ENCODE peak calls at places on chromosomes 16 and 17, in five cellular contexts. O is left ventricle myocardium inferior, K is colonic mucosa, P is neuronal stem cell, V is DND-41. J is an unnamed sample. For H3K4me1, the result is how much of the 10 kb centered on the place peaks cover.

GRCh38 chr16:84687715-84688114 is 12.1 kb upstream of the USP10 start:
- DNase-seq in O (no peak), K (no peak), P (no peak), V (no peak), J (no peak)

GRCh38 chr17:37465058-37465616 is 24.6 kb upstream of the DUSP14 start:
- DNase-seq in O (no peak), K (no peak), P (no peak), V (no peak), J (no peak)

GRCh38 chr17:51741447-51741846 is 417.1 kb downstream of the CA10 start:
- DNase-seq in O (no peak), K (no peak), P (no peak), V (no peak), J (no peak)

GRCh38 chr16:35687071-35687470 is 2227.7 kb downstream of the TP53TG3F start:
- DNase-seq in O (no peak), K (no peak), P (no peak), V (no peak), J (no peak)

GRCh38 chr16:84543931-84544776 is 39.7 kb upstream of the MEAK7 start:
- DNase-seq in O (no peak), K (peak), P (no peak), V (no peak), J (no peak)

GRCh38 chr17:12349297-12349696 is 316.4 kb upstream of the MYOCD start:
- DNase-seq in O (no peak), K (no peak), P (no peak), V (no peak), J (no peak)

GRCh38 chr16:66846831-66847230 is 2.6 kb downstream of the CA7 start:
- DNase-seq in O (no peak), K (no peak), P (no peak), V (no peak), J (no peak)

GRCh38 chr17:50136096-50136687 is 6.2 kb upstream of the SAMD14 start:
- DNase-seq in O (no peak), K (no peak), P (no peak), V (no peak), J (no peak)

GRCh38 chr16:83344014-83344413 is 463.8 kb upstream of the HSBP1 start:
- DNase-seq in O (no peak), K (no peak), P (no peak), V (no peak), J (no peak)

GRCh38 chr17:39996162-39996561 is 15.6 kb downstream of the PSMD3 start:
- DNase-seq in O (no peak), K (no peak), P (no peak), V (no peak), J (no peak)

GRCh38 chr17:39997543-39997942 is 16.9 kb downstream of the PSMD3 start:
- DNase-seq in O (no peak), K (no peak), P (no peak), V (no peak), J (no peak)

GRCh38 chr17:39996789-39997188 is 16.2 kb downstream of the PSMD3 start:
- DNase-seq in O (peak), K (no peak), P (no peak), V (no peak), J (no peak)

GRCh38 chr17:39994448-39994847 is 13.8 kb downstream of the PSMD3 start:
- DNase-seq in O (no peak), K (no peak), P (no peak), V (no peak), J (no peak)

DNA sequence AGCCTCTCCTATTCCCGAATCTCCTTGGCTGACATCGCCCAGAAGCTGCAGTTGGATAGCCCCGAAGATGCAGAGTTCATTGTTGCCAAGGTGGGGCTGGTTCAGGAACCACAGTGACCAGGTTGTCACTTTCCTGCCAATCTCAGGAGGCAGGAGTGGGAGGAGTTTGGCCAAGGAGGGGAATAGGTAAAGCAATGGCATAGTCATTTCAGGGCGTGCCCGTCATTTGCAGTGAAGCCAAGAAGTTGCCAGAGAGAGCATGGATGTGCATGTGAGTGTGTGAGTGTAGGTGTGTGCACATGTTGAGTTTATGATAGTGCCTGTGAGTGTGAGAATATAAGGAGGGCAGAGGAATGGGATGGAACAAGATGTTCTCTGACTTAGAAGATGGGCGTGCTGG is 14.8 kb downstream of the PSMD3 start:
- DNase-seq in O (no peak), K (peak), P (no peak), V (no peak), J (no peak)
- H3K27ac ChIP-seq in O (no peak), K (no peak), P (no peak), V (no peak), J (no peak)

GRCh38 chr16:73048292-73049050 is 543 bp upstream of the ZFHX3 start:
- DNase-seq in O (peak), K (no peak), P (no peak), V (no peak), J (no peak)

GRCh38 chr16:73051216-73051615 is 3.3 kb upstream of the ZFHX3 start:
- DNase-seq in O (no peak), K (no peak), P (no peak), V (no peak), J (no peak)

GRCh38 chr16:73051903-73052302 is 4.0 kb upstream of the ZFHX3 start:
- DNase-seq in O (no peak), K (no peak), P (no peak), V (no peak), J (no peak)

GRCh38 chr16:73049051-73049910 is 1.4 kb upstream of the ZFHX3 start:
- DNase-seq in O (no peak), K (no peak), P (no peak), V (no peak), J (no peak)

GRCh38 chr16:73050115-73051099 is 2.5 kb upstream of the ZFHX3 start:
- DNase-seq in O (no peak), K (no peak), P (no peak), V (no peak), J (no peak)
- H3K4me1 ChIP-seq in O (half or more), K (under half), P (half or more), V (under half), J (under half)

GRCh38 chr17:27526603-27527002 is 70.4 kb downstream of the KSR1 start:
- DNase-seq in O (peak), K (peak), P (no peak), V (peak), J (no peak)
- H3K4me3 ChIP-seq in O (no peak), K (no peak), P (no peak), V (no peak), J (peak)

GRCh38 chr16:29736764-29737163 is 9.0 kb downstream of the C16orf54 start:
- DNase-seq in O (no peak), K (peak), P (no peak), V (no peak), J (no peak)

GRCh38 chr16:29736112-29736511 is 9.7 kb downstream of the C16orf54 start:
- DNase-seq in O (no peak), K (no peak), P (no peak), V (no peak), J (no peak)

GRCh38 chr16:29738514-29738913 is 7.3 kb downstream of the C16orf54 start:
- DNase-seq in O (no peak), K (peak), P (no peak), V (peak), J (peak)

GRCh38 chr16:29734826-29735225 is 11.0 kb downstream of the C16orf54 start:
- DNase-seq in O (no peak), K (no peak), P (no peak), V (no peak), J (no peak)

DNA sequence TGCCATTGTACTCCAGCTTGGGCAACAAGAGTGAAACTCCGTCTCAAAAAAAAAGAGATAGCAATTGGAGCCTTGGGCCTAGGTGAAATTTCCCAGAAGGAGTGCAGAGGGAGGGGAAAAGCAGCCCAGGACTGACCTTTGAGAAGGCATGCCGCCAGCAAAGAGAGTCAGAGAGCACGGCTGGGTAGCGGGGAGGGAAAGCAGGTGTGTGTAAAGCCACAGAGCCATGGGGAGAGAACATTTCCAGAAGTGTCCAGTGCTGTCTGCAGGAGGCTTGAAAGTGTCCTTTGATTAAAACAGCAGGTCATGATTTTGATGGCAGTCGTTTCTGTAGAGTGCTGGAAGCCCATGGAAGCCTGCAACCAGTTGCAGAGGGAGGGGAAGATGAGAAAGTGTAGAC is 8.1 kb downstream of the C16orf54 start:
- DNase-seq in O (no peak), K (peak), P (no peak), V (no peak), J (no peak)
- H3K27ac ChIP-seq in O (no peak), K (peak), P (no peak), V (no peak), J (peak)

GRCh38 chr17:63925615-63926014 is 6.5 kb downstream of the CD79B start:
- DNase-seq in O (peak), K (no peak), P (no peak), V (no peak), J (no peak)

GRCh38 chr17:63928172-63928666 is 3.9 kb downstream of the CD79B start:
- DNase-seq in O (peak), K (no peak), P (no peak), V (no peak), J (no peak)

GRCh38 chr17:63928966-63929695 is 3.0 kb downstream of the CD79B start:
- DNase-seq in O (no peak), K (no peak), P (no peak), V (no peak), J (no peak)

GRCh38 chr17:63927464-63928171 is 4.5 kb downstream of the CD79B start:
- DNase-seq in O (no peak), K (no peak), P (no peak), V (no peak), J (no peak)

GRCh38 chr17:63926164-63926563 is 6.0 kb downstream of the CD79B start:
- DNase-seq in O (no peak), K (no peak), P (no peak), V (no peak), J (no peak)
- H3K4me1 ChIP-seq in O (under half), K (under half), P (under half), V (under half), J (under half)

GRCh38 chr16:427295-427694 is 1.8 kb downstream of the RAB11FIP3 start:
- DNase-seq in O (no peak), K (no peak), P (no peak), V (no peak), J (no peak)
- H3K4me3 ChIP-seq in O (peak), K (peak), P (peak), V (peak), J (peak)

J was measured in CD4-positive, CD25-positive, alpha-beta regulatory T cell.